ENCODE peak calls at places on chromosomes 11 and 22, in seven cellular contexts. One of them, this sample, is unnamed.

GRCh38 chr11:71153005-71153395 is 99.4 kb downstream of the SHANK2 start:
- DNase-seq in cardiac muscle cell: peak
- DNase-seq in AG08395: peak
- DNase-seq in stimulated activated CD8-positive, alpha-beta memory T cell treated with anti-CD3 and anti-CD28 coated beads, Interleukin-7, amount 100 ng/mL, for 24 hours: no peak
- DNase-seq in iris pigment epithelial cell: peak
- DNase-seq in pons: no peak
- DNase-seq in HFFc6: no peak
- DNase-seq in this sample: peak

GRCh38 chr11:7538023-7538422 is 24.2 kb downstream of the PPFIBP2 start:
- DNase-seq in cardiac muscle cell: peak
- DNase-seq in AG08395: peak
- DNase-seq in stimulated activated CD8-positive, alpha-beta memory T cell treated with anti-CD3 and anti-CD28 coated beads, Interleukin-7, amount 100 ng/mL, for 24 hours: no peak
- DNase-seq in iris pigment epithelial cell: no peak
- DNase-seq in pons: no peak
- DNase-seq in HFFc6: no peak
- DNase-seq in this sample: peak

GRCh38 chr22:49765091-49765771 is 62.4 kb downstream of the BRD1 start:
- DNase-seq in cardiac muscle cell: no peak
- DNase-seq in AG08395: no peak
- DNase-seq in stimulated activated CD8-positive, alpha-beta memory T cell treated with anti-CD3 and anti-CD28 coated beads, Interleukin-7, amount 100 ng/mL, for 24 hours: no peak
- DNase-seq in iris pigment epithelial cell: no peak
- DNase-seq in pons: no peak
- DNase-seq in HFFc6: no peak
- DNase-seq in this sample: no peak

GRCh38 chr22:36702832-36703210 is 731 bp downstream of the CACNG2 start:
- DNase-seq in cardiac muscle cell: no peak
- DNase-seq in AG08395: no peak
- DNase-seq in stimulated activated CD8-positive, alpha-beta memory T cell treated with anti-CD3 and anti-CD28 coated beads, Interleukin-7, amount 100 ng/mL, for 24 hours: no peak
- DNase-seq in iris pigment epithelial cell: no peak
- DNase-seq in pons: no peak
- DNase-seq in HFFc6: no peak
- DNase-seq in this sample: no peak

GRCh38 chr11:129785383-129786111 is 30.1 kb upstream of the TMEM45B start:
- DNase-seq in cardiac muscle cell: peak
- DNase-seq in AG08395: no peak
- DNase-seq in stimulated activated CD8-positive, alpha-beta memory T cell treated with anti-CD3 and anti-CD28 coated beads, Interleukin-7, amount 100 ng/mL, for 24 hours: no peak
- DNase-seq in iris pigment epithelial cell: peak
- DNase-seq in pons: peak
- DNase-seq in HFFc6: no peak
- DNase-seq in this sample: peak

GRCh38 chr11:96052921-96053631 is 129.2 kb upstream of the MTMR2 start:
- DNase-seq in cardiac muscle cell: peak
- DNase-seq in AG08395: peak
- DNase-seq in stimulated activated CD8-positive, alpha-beta memory T cell treated with anti-CD3 and anti-CD28 coated beads, Interleukin-7, amount 100 ng/mL, for 24 hours: no peak
- DNase-seq in iris pigment epithelial cell: peak
- DNase-seq in pons: peak
- DNase-seq in HFFc6: peak
- DNase-seq in this sample: peak

GRCh38 chr11:61728940-61729219 is 23.6 kb upstream of the MYRF start:
- DNase-seq in cardiac muscle cell: peak
- DNase-seq in AG08395: peak
- DNase-seq in stimulated activated CD8-positive, alpha-beta memory T cell treated with anti-CD3 and anti-CD28 coated beads, Interleukin-7, amount 100 ng/mL, for 24 hours: no peak
- DNase-seq in iris pigment epithelial cell: peak
- DNase-seq in pons: no peak
- DNase-seq in HFFc6: peak
- DNase-seq in this sample: peak

GRCh38 chr22:19728271-19728670 is 4.9 kb downstream of the GP1BB start:
- DNase-seq in cardiac muscle cell: no peak
- DNase-seq in AG08395: no peak
- DNase-seq in stimulated activated CD8-positive, alpha-beta memory T cell treated with anti-CD3 and anti-CD28 coated beads, Interleukin-7, amount 100 ng/mL, for 24 hours: no peak
- DNase-seq in iris pigment epithelial cell: no peak
- DNase-seq in pons: no peak
- DNase-seq in HFFc6: no peak
- DNase-seq in this sample: no peak

GRCh38 chr22:20904008-20904979 is 12.9 kb upstream of the CRKL start:
- DNase-seq in cardiac muscle cell: peak
- DNase-seq in AG08395: peak
- DNase-seq in stimulated activated CD8-positive, alpha-beta memory T cell treated with anti-CD3 and anti-CD28 coated beads, Interleukin-7, amount 100 ng/mL, for 24 hours: no peak
- DNase-seq in iris pigment epithelial cell: peak
- DNase-seq in pons: no peak
- DNase-seq in HFFc6: peak
- DNase-seq in this sample: peak

GRCh38 chr11:111540114-111540920 is at the start of gene LAYN:
- DNase-seq in cardiac muscle cell: peak
- DNase-seq in AG08395: peak
- DNase-seq in stimulated activated CD8-positive, alpha-beta memory T cell treated with anti-CD3 and anti-CD28 coated beads, Interleukin-7, amount 100 ng/mL, for 24 hours: no peak
- DNase-seq in iris pigment epithelial cell: peak
- DNase-seq in pons: peak
- DNase-seq in HFFc6: no peak
- DNase-seq in this sample: peak

GRCh38 chr11:67996622-67997459 is 7.1 kb downstream of the UNC93B1 start:
- DNase-seq in cardiac muscle cell: peak
- DNase-seq in AG08395: no peak
- DNase-seq in stimulated activated CD8-positive, alpha-beta memory T cell treated with anti-CD3 and anti-CD28 coated beads, Interleukin-7, amount 100 ng/mL, for 24 hours: no peak
- DNase-seq in iris pigment epithelial cell: no peak
- DNase-seq in pons: no peak
- DNase-seq in HFFc6: no peak
- DNase-seq in this sample: peak

GRCh38 chr11:77502501-77502900 is 28.6 kb upstream of the PAK1 start:
- DNase-seq in cardiac muscle cell: no peak
- DNase-seq in AG08395: peak
- DNase-seq in stimulated activated CD8-positive, alpha-beta memory T cell treated with anti-CD3 and anti-CD28 coated beads, Interleukin-7, amount 100 ng/mL, for 24 hours: no peak
- DNase-seq in iris pigment epithelial cell: no peak
- DNase-seq in pons: no peak
- DNase-seq in HFFc6: no peak
- DNase-seq in this sample: no peak

GRCh38 chr11:126607374-126607773 is 251.9 kb downstream of the ST3GAL4 start:
- DNase-seq in cardiac muscle cell: peak
- DNase-seq in AG08395: peak
- DNase-seq in stimulated activated CD8-positive, alpha-beta memory T cell treated with anti-CD3 and anti-CD28 coated beads, Interleukin-7, amount 100 ng/mL, for 24 hours: no peak
- DNase-seq in iris pigment epithelial cell: peak
- DNase-seq in pons: peak
- DNase-seq in HFFc6: peak
- DNase-seq in this sample: peak

GRCh38 chr22:40510965-40511364 is 125.6 kb downstream of the MRTFA start:
- DNase-seq in cardiac muscle cell: no peak
- DNase-seq in AG08395: no peak
- DNase-seq in stimulated activated CD8-positive, alpha-beta memory T cell treated with anti-CD3 and anti-CD28 coated beads, Interleukin-7, amount 100 ng/mL, for 24 hours: no peak
- DNase-seq in iris pigment epithelial cell: no peak
- DNase-seq in pons: no peak
- DNase-seq in HFFc6: no peak
- DNase-seq in this sample: no peak

GRCh38 chr22:17471901-17472566 is 91.3 kb upstream of the SLC25A18 start:
- DNase-seq in cardiac muscle cell: peak
- DNase-seq in AG08395: no peak
- DNase-seq in stimulated activated CD8-positive, alpha-beta memory T cell treated with anti-CD3 and anti-CD28 coated beads, Interleukin-7, amount 100 ng/mL, for 24 hours: no peak
- DNase-seq in iris pigment epithelial cell: peak
- DNase-seq in pons: peak
- DNase-seq in HFFc6: no peak
- DNase-seq in this sample: peak

GRCh38 chr11:66592457-66593302 is at the start of the genes CCDC87 and CCS:
- DNase-seq in cardiac muscle cell: peak
- DNase-seq in AG08395: peak
- DNase-seq in stimulated activated CD8-positive, alpha-beta memory T cell treated with anti-CD3 and anti-CD28 coated beads, Interleukin-7, amount 100 ng/mL, for 24 hours: peak
- DNase-seq in iris pigment epithelial cell: peak
- DNase-seq in pons: peak
- DNase-seq in HFFc6: peak
- DNase-seq in this sample: peak

GRCh38 chr11:131195801-131196517 is 174.5 kb upstream of the NTM start:
- DNase-seq in cardiac muscle cell: peak
- DNase-seq in AG08395: peak
- DNase-seq in stimulated activated CD8-positive, alpha-beta memory T cell treated with anti-CD3 and anti-CD28 coated beads, Interleukin-7, amount 100 ng/mL, for 24 hours: no peak
- DNase-seq in iris pigment epithelial cell: peak
- DNase-seq in pons: peak
- DNase-seq in HFFc6: peak
- DNase-seq in this sample: no peak

GRCh38 chr22:47586038-47586437 is 823.6 kb downstream of the TBC1D22A start:
- DNase-seq in cardiac muscle cell: no peak
- DNase-seq in AG08395: no peak
- DNase-seq in stimulated activated CD8-positive, alpha-beta memory T cell treated with anti-CD3 and anti-CD28 coated beads, Interleukin-7, amount 100 ng/mL, for 24 hours: no peak
- DNase-seq in iris pigment epithelial cell: no peak
- DNase-seq in pons: no peak
- DNase-seq in HFFc6: no peak
- DNase-seq in this sample: no peak

GRCh38 chr11:66886317-66886588 is 29.4 kb downstream of the LRFN4 start:
- DNase-seq in cardiac muscle cell: peak
- DNase-seq in AG08395: no peak
- DNase-seq in stimulated activated CD8-positive, alpha-beta memory T cell treated with anti-CD3 and anti-CD28 coated beads, Interleukin-7, amount 100 ng/mL, for 24 hours: no peak
- DNase-seq in iris pigment epithelial cell: no peak
- DNase-seq in pons: no peak
- DNase-seq in HFFc6: no peak
- DNase-seq in this sample: no peak

GRCh38 chr22:36331912-36332622 is 55.7 kb downstream of the MYH9 start:
- DNase-seq in cardiac muscle cell: peak
- DNase-seq in AG08395: no peak
- DNase-seq in stimulated activated CD8-positive, alpha-beta memory T cell treated with anti-CD3 and anti-CD28 coated beads, Interleukin-7, amount 100 ng/mL, for 24 hours: no peak
- DNase-seq in iris pigment epithelial cell: peak
- DNase-seq in pons: peak
- DNase-seq in HFFc6: no peak
- DNase-seq in this sample: peak

GRCh38 chr11:131295986-131296385 is 74.4 kb upstream of the NTM start:
- DNase-seq in cardiac muscle cell: no peak
- DNase-seq in AG08395: no peak
- DNase-seq in stimulated activated CD8-positive, alpha-beta memory T cell treated with anti-CD3 and anti-CD28 coated beads, Interleukin-7, amount 100 ng/mL, for 24 hours: no peak
- DNase-seq in iris pigment epithelial cell: no peak
- DNase-seq in pons: peak
- DNase-seq in HFFc6: no peak
- DNase-seq in this sample: no peak

GRCh38 chr11:118193910-118194566 is 17.6 kb upstream of the SCN2B start:
- DNase-seq in cardiac muscle cell: no peak
- DNase-seq in AG08395: no peak
- DNase-seq in stimulated activated CD8-positive, alpha-beta memory T cell treated with anti-CD3 and anti-CD28 coated beads, Interleukin-7, amount 100 ng/mL, for 24 hours: no peak
- DNase-seq in iris pigment epithelial cell: no peak
- DNase-seq in pons: peak
- DNase-seq in HFFc6: no peak
- DNase-seq in this sample: no peak

GRCh38 chr11:69189059-69189458 is 33.3 kb downstream of the SMIM38 start:
- DNase-seq in cardiac muscle cell: no peak
- DNase-seq in AG08395: no peak
- DNase-seq in stimulated activated CD8-positive, alpha-beta memory T cell treated with anti-CD3 and anti-CD28 coated beads, Interleukin-7, amount 100 ng/mL, for 24 hours: no peak
- DNase-seq in iris pigment epithelial cell: no peak
- DNase-seq in pons: no peak
- DNase-seq in HFFc6: no peak
- DNase-seq in this sample: no peak

GRCh38 chr22:40156001-40156516 is 21.7 kb upstream of the TNRC6B start:
- DNase-seq in cardiac muscle cell: peak
- DNase-seq in AG08395: peak
- DNase-seq in stimulated activated CD8-positive, alpha-beta memory T cell treated with anti-CD3 and anti-CD28 coated beads, Interleukin-7, amount 100 ng/mL, for 24 hours: no peak
- DNase-seq in iris pigment epithelial cell: peak
- DNase-seq in pons: no peak
- DNase-seq in HFFc6: peak
- DNase-seq in this sample: peak